ENCODE peak calls at places on chromosome 11, in five cellular contexts. T, A, M, X and N are unnamed samples.

GRCh38 chr11:77095551-77096490 is 6.8 kb upstream of the OMP start:
- DNase-seq in T (no peak), A (no peak), M (peak; percentile 35), X (no peak), N (no peak)

GRCh38 chr11:37973926-37974325 is 1375.9 kb upstream of the RAG2 start:
- DNase-seq in T (peak; percentile 6), A (peak; percentile 88), M (no peak), X (no peak), N (peak; percentile 34)

GRCh38 chr11:88152381-88152780 is 22.9 kb downstream of the RAB38 start:
- DNase-seq in T (peak; percentile 48), A (peak; percentile 9), M (no peak), X (no peak), N (no peak)

GRCh38 chr11:44950036-44950624 is 553 bp downstream of the TP53I11 start:
- DNase-seq in T (peak; percentile 22), A (no peak), M (peak; percentile 60), X (peak; percentile 26), N (no peak)

GRCh38 chr11:40619631-40620030 is 839.8 kb downstream of the LRRC4C start:
- DNase-seq in T (no peak), A (no peak), M (no peak), X (no peak), N (no peak)

GRCh38 chr11:103845331-103845730 is 191.1 kb upstream of the DDI1 start:
- DNase-seq in T (no peak), A (no peak), M (no peak), X (no peak), N (no peak)

GRCh38 chr11:120871924-120872323 is 152.0 kb upstream of the TBCEL start:
- DNase-seq in T (no peak), A (no peak), M (no peak), X (no peak), N (no peak)

GRCh38 chr11:12689029-12689755 is 15.0 kb downstream of the TEAD1 start:
- DNase-seq in T (peak; percentile 63), A (no peak), M (no peak), X (no peak), N (no peak)

GRCh38 chr11:134658481-134659080 is 246.5 kb upstream of the B3GAT1 start:
- DNase-seq in T (no peak), A (no peak), M (no peak), X (no peak), N (no peak)